ENCODE peak calls at places on chromosome 10, in seven cellular contexts. Y is EL, J is AG08395, B is tibial nerve, S is IMR-90, D is kidney tubule cell, U is ACHN. V is an unnamed sample.

GRCh38 chr10:29806350-29806788 is 171.6 kb upstream of the SVIL start:
- DNase-seq in Y (no peak), J (no peak), B (no peak), S (peak), D (no peak), U (no peak), V (no peak)

GRCh38 chr10:114336823-114337509 is 67.3 kb downstream of the AFAP1L2 start:
- DNase-seq in Y (no peak), J (no peak), B (no peak), S (no peak), D (no peak), U (no peak), V (no peak)

GRCh38 chr10:121880842-121881423 is 46.9 kb downstream of the ATE1 start:
- DNase-seq in Y (no peak), J (no peak), B (no peak), S (no peak), D (no peak), U (no peak), V (no peak)

GRCh38 chr10:57162231-57162630 is 801.2 kb upstream of the ZWINT start:
- DNase-seq in Y (no peak), J (no peak), B (no peak), S (no peak), D (no peak), U (no peak), V (no peak)

GRCh38 chr10:95728535-95728934 is 27.4 kb upstream of the ENTPD1 start:
- DNase-seq in Y (no peak), J (no peak), B (no peak), S (peak), D (no peak), U (peak), V (no peak)

GRCh38 chr10:90779573-90779972 is 78.3 kb downstream of the HTR7 start:
- DNase-seq in Y (peak), J (no peak), B (no peak), S (peak), D (no peak), U (peak), V (no peak)

GRCh38 chr10:100969175-100970075 is at the start of gene SEMA4G:
- DNase-seq in Y (peak), J (peak), B (no peak), S (peak), D (peak), U (peak), V (no peak)

GRCh38 chr10:74293686-74294365 is 142.8 kb downstream of the ADK start:
- DNase-seq in Y (peak), J (peak), B (no peak), S (peak), D (peak), U (no peak), V (no peak)

GRCh38 chr10:78899996-78900714 is 168.6 kb upstream of the ZMIZ1 start:
- DNase-seq in Y (no peak), J (no peak), B (peak), S (no peak), D (no peak), U (no peak), V (no peak)

GRCh38 chr10:111410740-111411139 is 333.9 kb downstream of the ADRA2A start:
- DNase-seq in Y (peak), J (peak), B (no peak), S (no peak), D (no peak), U (no peak), V (no peak)

GRCh38 chr10:92121686-92122492 is 169.0 kb downstream of the CPEB3 start:
- DNase-seq in Y (no peak), J (no peak), B (no peak), S (no peak), D (no peak), U (no peak), V (no peak)

GRCh38 chr10:219731-220472 is 84.6 kb downstream of the ZMYND11 start:
- DNase-seq in Y (no peak), J (no peak), B (no peak), S (no peak), D (no peak), U (no peak), V (no peak)